ENCODE peak calls at places on chromosomes 4 and X, in five cellular contexts. One of them, this sample, is unnamed.
A peak's percentile ranks its signal among the peaks of the same experiment; 100 is the strongest.

GRCh38 chr4:123288309-123289025 is 108.1 kb upstream of the SPRY1 start:
- DNase-seq in choroid plexus epithelial cell: no peak
- DNase-seq in thyroid gland: no peak
- DNase-seq in pancreas: no peak
- DNase-seq in uterus: no peak
- DNase-seq in this sample: peak; percentile 14

GRCh38 chr4:52979020-52979419 is 116.9 kb downstream of the RASL11B start:
- DNase-seq in choroid plexus epithelial cell: peak; percentile 50
- DNase-seq in pancreas: no peak
- DNase-seq in thyroid gland: no peak
- DNase-seq in uterus: no peak
- DNase-seq in this sample: no peak

GRCh38 chr4:38174811-38175210 is 214.6 kb downstream of the PTTG2 start:
- DNase-seq in thyroid gland: no peak
- DNase-seq in uterus: no peak
- DNase-seq in choroid plexus epithelial cell: peak; percentile 45
- DNase-seq in pancreas: no peak
- DNase-seq in this sample: no peak

GRCh38 chrX:13147758-13148157 is 103.3 kb upstream of the FAM9C start:
- DNase-seq in thyroid gland: no peak
- DNase-seq in choroid plexus epithelial cell: peak; percentile 36
- DNase-seq in pancreas: no peak
- DNase-seq in uterus: no peak
- DNase-seq in this sample: no peak

GRCh38 chr4:101252721-101253120 is 94.6 kb downstream of the PPP3CA start:
- DNase-seq in pancreas: no peak
- DNase-seq in thyroid gland: no peak
- DNase-seq in uterus: no peak
- DNase-seq in choroid plexus epithelial cell: peak; percentile 59
- DNase-seq in this sample: peak; percentile 1

GRCh38 chr4:179110816-179111215 is 1668.6 kb upstream of the AGA start:
- DNase-seq in pancreas: no peak
- DNase-seq in uterus: no peak
- DNase-seq in choroid plexus epithelial cell: no peak
- DNase-seq in thyroid gland: no peak
- DNase-seq in this sample: no peak

GRCh38 chrX:31350808-31351074 is 278.9 kb upstream of the FTHL17 start:
- DNase-seq in thyroid gland: no peak
- DNase-seq in choroid plexus epithelial cell: no peak
- DNase-seq in pancreas: no peak
- DNase-seq in uterus: no peak
- DNase-seq in this sample: no peak

GRCh38 chr4:168796362-168797106 is 213.5 kb downstream of the CBR4 start:
- DNase-seq in choroid plexus epithelial cell: peak; percentile 91
- DNase-seq in uterus: no peak
- DNase-seq in thyroid gland: no peak
- DNase-seq in pancreas: no peak
- DNase-seq in this sample: no peak

GRCh38 chr4:36010531-36010930 is 233.8 kb downstream of the ARAP2 start:
- DNase-seq in uterus: no peak
- DNase-seq in thyroid gland: no peak
- DNase-seq in choroid plexus epithelial cell: no peak
- DNase-seq in pancreas: no peak
- DNase-seq in this sample: no peak

GRCh38 chrX:107731831-107732502 is 43.6 kb downstream of the TSC22D3 start:
- DNase-seq in pancreas: peak; percentile 91
- DNase-seq in uterus: peak; percentile 89
- DNase-seq in choroid plexus epithelial cell: peak; percentile 81
- DNase-seq in thyroid gland: peak; percentile 95
- DNase-seq in this sample: no peak

GRCh38 chr4:61201562-61202099 is 1.5 kb downstream of the ADGRL3 start:
- DNase-seq in uterus: peak; percentile 14
- DNase-seq in pancreas: no peak
- DNase-seq in choroid plexus epithelial cell: peak; percentile 19
- DNase-seq in thyroid gland: no peak
- DNase-seq in this sample: no peak

GRCh38 chr4:61200195-61200990 is at the start of gene ADGRL3:
- DNase-seq in thyroid gland: no peak
- DNase-seq in choroid plexus epithelial cell: peak; percentile 64
- DNase-seq in pancreas: no peak
- DNase-seq in uterus: peak; percentile 26
- DNase-seq in this sample: no peak

GRCh38 chr4:61200991-61201526 is 933 bp downstream of the ADGRL3 start:
- DNase-seq in uterus: no peak
- DNase-seq in thyroid gland: no peak
- DNase-seq in pancreas: no peak
- DNase-seq in choroid plexus epithelial cell: peak; percentile 52
- DNase-seq in this sample: no peak

GRCh38 chr4:61202100-61202637 is 2.0 kb downstream of the ADGRL3 start:
- DNase-seq in choroid plexus epithelial cell: peak; percentile 38
- DNase-seq in uterus: no peak
- DNase-seq in pancreas: no peak
- DNase-seq in thyroid gland: no peak
- DNase-seq in this sample: no peak

DNA sequence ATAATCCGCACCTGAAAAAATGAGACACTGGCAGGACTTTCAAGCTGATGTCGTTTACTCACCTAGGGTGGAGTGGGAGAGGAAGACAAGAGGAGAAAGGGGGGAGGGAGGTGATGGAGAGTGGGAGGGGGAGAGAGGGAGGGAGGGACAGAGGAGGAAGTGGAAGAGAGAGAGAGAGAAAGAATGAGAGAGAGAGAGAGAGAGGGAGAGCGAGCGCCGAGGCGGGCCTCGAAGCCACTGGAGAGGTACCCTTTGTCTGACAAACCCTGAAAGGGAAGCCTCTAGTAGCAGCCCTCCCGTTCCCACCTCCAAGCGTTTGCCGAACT is 294 bp upstream of the ADGRL3 start:
- DNase-seq in thyroid gland: no peak
- DNase-seq in pancreas: no peak
- DNase-seq in choroid plexus epithelial cell: no peak
- DNase-seq in uterus: no peak
- DNase-seq in this sample: no peak
- H3K4me3 ChIP-seq in thyroid gland: no peak overlapping the region
- H3K4me3 ChIP-seq in pancreas: peak overlapping the region; percentile 10
- H3K4me3 ChIP-seq in choroid plexus epithelial cell: peak overlapping the region; percentile 72
- H3K4me3 ChIP-seq in uterus: peak overlapping the region; percentile 21
- H3K4me3 ChIP-seq in this sample: no peak overlapping the region

DNA sequence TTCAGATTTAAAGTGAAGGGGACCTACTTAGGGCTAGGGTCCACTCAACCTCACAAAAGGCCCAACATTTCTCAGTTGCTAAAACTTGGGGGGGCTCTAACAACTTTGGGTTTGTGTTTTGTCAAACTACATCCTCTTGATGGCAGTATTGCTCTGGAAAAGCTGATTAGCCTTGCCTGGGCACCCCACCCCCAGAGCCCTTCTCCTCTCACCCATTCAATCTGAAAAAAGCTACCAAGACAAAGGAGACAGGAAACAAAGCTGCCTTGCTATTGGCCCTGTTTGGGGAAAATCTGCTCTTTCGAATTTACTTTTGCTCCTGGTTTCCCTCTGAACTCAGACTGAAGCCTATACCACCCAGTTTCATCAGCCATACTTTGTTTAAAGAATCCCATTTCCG is 195.2 kb upstream of the STK26 start:
- DNase-seq in choroid plexus epithelial cell: peak; percentile 34
- DNase-seq in uterus: no peak
- DNase-seq in thyroid gland: no peak
- DNase-seq in pancreas: no peak
- DNase-seq in this sample: peak; percentile 58
- TF ChIP-seq CTCF in choroid plexus epithelial cell: peak; percentile 36
- TF ChIP-seq CTCF in uterus: no peak
- TF ChIP-seq CTCF in thyroid gland: no peak
- TF ChIP-seq CTCF in pancreas: no peak
- TF ChIP-seq CTCF in this sample: no peak

DNA sequence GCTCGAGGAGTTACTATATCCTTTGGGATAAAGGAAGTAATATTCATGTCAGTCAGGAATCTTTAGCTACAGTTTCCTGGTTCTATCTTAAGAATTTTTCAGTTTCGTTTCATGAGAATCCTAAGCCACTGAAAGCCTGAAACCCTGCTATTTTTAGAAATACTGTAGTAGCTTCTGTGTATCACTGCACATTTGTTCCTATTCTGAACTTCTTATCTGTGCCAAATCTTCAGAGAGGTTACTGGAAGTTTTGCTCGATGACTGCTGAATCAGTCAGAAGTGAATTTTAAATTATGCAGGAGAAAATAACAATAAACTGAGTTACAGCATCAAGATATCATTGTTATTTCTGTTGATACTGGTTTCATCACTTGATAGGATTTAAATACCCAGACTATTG is 249.3 kb downstream of the TENM3 start:
- DNase-seq in thyroid gland: no peak
- DNase-seq in uterus: no peak
- DNase-seq in pancreas: no peak
- DNase-seq in choroid plexus epithelial cell: peak; percentile 78
- DNase-seq in this sample: peak; percentile 29
- H3K4me3 ChIP-seq in thyroid gland: no peak overlapping the region
- H3K4me3 ChIP-seq in uterus: no peak overlapping the region
- H3K4me3 ChIP-seq in pancreas: no peak overlapping the region
- H3K4me3 ChIP-seq in choroid plexus epithelial cell: peak overlapping the region; percentile 28
- H3K4me3 ChIP-seq in this sample: no peak overlapping the region

GRCh38 chr4:28082686-28083390 is 1222.2 kb downstream of the STIM2 start:
- DNase-seq in uterus: no peak
- DNase-seq in pancreas: no peak
- DNase-seq in choroid plexus epithelial cell: peak; percentile 1
- DNase-seq in thyroid gland: no peak
- DNase-seq in this sample: no peak
- TF ChIP-seq CTCF in uterus: no peak
- TF ChIP-seq CTCF in pancreas: no peak
- TF ChIP-seq CTCF in choroid plexus epithelial cell: no peak
- TF ChIP-seq CTCF in thyroid gland: no peak
- TF ChIP-seq CTCF in this sample: no peak

This sample was measured in GM12865.